ENCODE peak calls at places on chromosomes 16 and 17, in nine cellular contexts. R is testis, V is lung, L is IMR-90, Y is lower lobe of right lung, D is colonic mucosa, T is uterus, O is esophagus squamous epithelium, U is astrocyte. I is an unnamed sample. For H3K4me1, the result is how much of the 10 kb centered on the place peaks cover.

GRCh38 chr17:31488264-31488981 is 96.9 kb downstream of the RAB11FIP4 start:
- DNase-seq in R (peak), V (peak), L (no peak), Y (peak), D (peak), T (no peak), O (no peak), U (no peak), I (peak)

GRCh38 chr16:46918905-46919792 is 35.0 kb downstream of the GPT2 start:
- DNase-seq in R (no peak), V (no peak), L (no peak), Y (no peak), D (no peak), T (no peak), O (no peak), U (no peak), I (no peak)

GRCh38 chr16:80992676-80993292 is 13.9 kb downstream of the CMC2 start:
- DNase-seq in R (no peak), V (no peak), L (no peak), Y (no peak), D (no peak), T (no peak), O (no peak), U (no peak), I (no peak)

GRCh38 chr17:1090454-1091189 is 89.2 kb downstream of the ABR start:
- DNase-seq in R (no peak), V (no peak), L (no peak), Y (peak), D (no peak), T (no peak), O (no peak), U (no peak), I (no peak)

GRCh38 chr17:11485336-11485735 is 112.9 kb upstream of the DNAH9 start:
- DNase-seq in R (no peak), V (no peak), L (no peak), Y (no peak), D (no peak), T (no peak), O (no peak), U (no peak), I (no peak)

GRCh38 chr17:47615766-47616424 is 33.8 kb upstream of the KPNB1 start:
- DNase-seq in R (no peak), V (no peak), L (peak), Y (no peak), D (no peak), T (no peak), O (no peak), U (peak), I (no peak)

GRCh38 chr16:80105160-80105559 is 435.6 kb upstream of the DYNLRB2 start:
- DNase-seq in R (no peak), V (no peak), L (no peak), Y (no peak), D (no peak), T (no peak), O (no peak), U (peak), I (no peak)

GRCh38 chr17:12928736-12929135 is 89.1 kb downstream of the ELAC2 start:
- DNase-seq in R (no peak), V (no peak), L (no peak), Y (no peak), D (no peak), T (no peak), O (no peak), U (peak), I (no peak)

GRCh38 chr16:2598133-2598641 is 60.4 kb downstream of the PDPK1 start:
- DNase-seq in R (no peak), V (no peak), L (no peak), Y (peak), D (no peak), T (no peak), O (no peak), U (no peak), I (peak)

GRCh38 chr17:49624896-49625295 is 49.2 kb downstream of the NXPH3 start:
- DNase-seq in R (no peak), V (no peak), L (peak), Y (no peak), D (no peak), T (no peak), O (no peak), U (peak), I (no peak)
- H3K4me1 ChIP-seq in R (under half), V (under half), L (under half), Y (under half), D (under half), T (under half), O (under half), U (under half), I (under half)

DNA sequence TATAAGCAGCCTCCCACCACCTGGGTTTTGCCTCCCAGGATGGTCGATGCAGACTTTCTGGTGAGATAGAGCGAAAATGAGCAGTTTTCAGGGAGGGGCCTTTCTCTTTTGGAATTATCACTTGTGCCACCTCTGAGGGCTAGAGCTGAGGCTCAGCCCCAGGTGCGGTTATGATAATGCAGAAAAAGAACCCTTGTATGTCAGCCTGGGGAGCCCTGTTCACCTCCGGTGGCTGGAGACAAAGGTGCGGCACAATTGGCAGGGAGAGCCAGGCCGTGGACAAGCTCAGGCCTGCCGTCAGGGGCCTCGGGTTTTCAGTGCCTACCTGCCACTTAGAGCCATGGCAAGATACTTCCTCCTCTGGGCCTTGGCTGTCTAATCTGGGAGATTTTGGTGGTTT is 4.4 kb downstream of the SCPEP1 start:
- DNase-seq in R (no peak), V (no peak), L (no peak), Y (no peak), D (no peak), T (no peak), O (no peak), U (no peak), I (no peak)
- H3K4me1 ChIP-seq in R (under half), V (under half), L (under half), Y (under half), D (under half), T (under half), O (under half), U (under half), I (under half)

GRCh38 chr17:83083368-83084201 is 4.2 kb downstream of the METRNL start:
- DNase-seq in R (no peak), V (no peak), L (peak), Y (no peak), D (peak), T (peak), O (no peak), U (peak), I (no peak)

GRCh38 chr17:83084214-83084613 is 4.8 kb downstream of the METRNL start:
- DNase-seq in R (no peak), V (no peak), L (no peak), Y (no peak), D (peak), T (no peak), O (no peak), U (no peak), I (no peak)

GRCh38 chr17:83085526-83086196 is 6.3 kb downstream of the METRNL start:
- DNase-seq in R (no peak), V (no peak), L (no peak), Y (no peak), D (no peak), T (no peak), O (no peak), U (no peak), I (no peak)

GRCh38 chr17:83085103-83085502 is 5.7 kb downstream of the METRNL start:
- DNase-seq in R (no peak), V (no peak), L (no peak), Y (no peak), D (no peak), T (no peak), O (no peak), U (no peak), I (no peak)

DNA sequence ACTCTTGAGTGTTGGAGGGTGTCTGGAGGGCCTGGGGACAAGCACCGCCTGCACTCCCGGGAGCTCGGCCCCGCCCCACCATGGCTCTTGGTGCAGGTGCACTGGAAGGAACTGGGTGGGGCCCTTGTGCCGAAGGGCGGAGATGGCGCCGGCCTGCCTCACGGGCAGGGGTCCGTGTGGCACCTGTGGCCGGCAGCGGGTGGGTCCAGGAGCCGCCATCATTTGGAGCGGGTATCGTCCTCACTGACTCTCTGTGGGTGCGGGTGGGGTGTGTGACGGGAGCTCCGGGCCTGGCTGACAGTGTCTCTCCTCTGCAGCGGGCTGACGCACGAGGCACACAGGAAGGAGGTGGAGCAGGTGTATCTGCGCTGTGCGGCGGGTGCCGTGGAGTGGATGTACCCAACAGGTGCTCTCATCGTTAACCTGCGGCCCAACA is 5.2 kb downstream of the METRNL start:
- DNase-seq in R (no peak), V (peak), L (no peak), Y (peak), D (peak), T (no peak), O (no peak), U (no peak), I (no peak)
- H3K4me1 ChIP-seq in R (under half), V (under half), L (half or more), Y (half or more), D (under half), T (under half), O (under half), U (under half), I (under half)

DNA sequence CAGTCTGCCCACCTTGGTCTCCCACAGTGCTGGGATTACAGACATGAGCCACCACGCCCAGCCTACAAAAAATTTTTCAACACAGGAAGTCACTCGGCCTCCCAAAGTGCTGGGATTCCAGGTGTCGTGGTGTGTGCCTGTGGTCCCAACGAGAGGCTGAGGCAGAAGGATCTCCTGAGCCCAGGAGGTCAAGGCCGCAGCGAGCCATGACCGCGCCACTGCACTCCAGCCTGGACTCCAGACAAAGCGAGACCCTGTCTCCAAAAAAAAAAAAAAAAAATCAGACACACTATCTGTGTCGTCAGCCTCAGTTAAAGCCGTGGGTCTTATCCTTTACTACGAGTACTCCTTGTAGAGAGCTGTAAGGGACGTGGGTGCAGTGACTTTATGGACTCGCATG is 15.8 kb downstream of the USP22 start:
- DNase-seq in R (no peak), V (no peak), L (no peak), Y (no peak), D (no peak), T (no peak), O (no peak), U (no peak), I (no peak)
- H3K4me1 ChIP-seq in R (under half), V (under half), L (under half), Y (half or more), D (under half), T (under half), O (under half), U (under half), I (under half)

DNA sequence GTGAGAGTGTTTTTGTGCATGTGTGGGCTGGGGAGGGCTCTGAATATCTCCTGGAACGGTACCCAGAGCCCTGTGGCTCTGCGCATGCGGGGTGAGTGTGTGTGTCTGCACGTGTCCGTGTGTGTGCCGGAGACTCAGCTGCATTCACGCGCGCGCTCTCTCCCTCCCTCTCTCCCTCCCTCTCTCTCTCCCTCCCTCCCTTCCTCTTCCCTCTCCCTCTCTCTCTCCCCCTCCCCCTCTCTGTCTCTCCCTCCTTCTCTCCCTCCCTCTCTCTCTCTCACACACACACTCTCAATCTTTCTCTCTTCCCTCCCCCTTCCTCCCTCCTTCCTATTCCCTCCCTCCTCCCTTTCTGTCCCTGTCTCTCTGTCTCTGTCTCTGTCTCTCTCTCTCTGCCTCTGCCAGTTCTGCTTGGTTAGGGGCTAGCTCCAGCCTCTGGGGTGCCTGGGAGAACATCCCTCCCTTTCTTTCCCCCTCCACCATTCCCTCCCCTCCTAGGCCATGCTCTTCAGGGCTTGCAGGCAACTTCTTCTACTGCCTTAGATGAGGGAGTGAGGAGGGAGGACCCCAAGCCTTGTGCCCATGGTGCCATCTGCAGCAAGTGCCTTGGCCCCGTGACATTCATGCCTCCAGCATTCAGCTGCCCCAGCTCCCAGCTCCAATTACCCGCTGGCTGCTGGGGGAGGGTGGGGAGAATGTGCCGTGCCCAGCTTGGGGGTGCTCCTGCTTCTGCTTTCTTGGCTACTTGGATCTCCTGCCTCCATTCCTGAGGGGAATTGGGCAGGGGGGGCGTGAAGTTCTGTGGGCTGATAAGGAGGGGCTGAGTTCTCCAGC is 6.4 kb downstream of the THRA start:
- DNase-seq in R (peak), V (peak), L (peak), Y (peak), D (peak), T (peak), O (no peak), U (peak), I (peak)
- H3K4me1 ChIP-seq in R (half or more), V (under half), L (half or more), Y (half or more), D (half or more), T (under half), O (half or more), U (half or more), I (half or more)